ENCODE peak calls at places on chromosomes 16 and 17, in eight cellular contexts. X is ascending aorta; G is epithelial cell of esophagus; T is CD8-positive, alpha-beta T cell; I is heart right ventricle; R is endodermal cell; B is lower leg skin; Q is astrocyte of the spinal cord. J is an unnamed sample.

GRCh38 chr16:72455743-72456659 is 284.0 kb upstream of the PMFBP1 start:
- DNase-seq in X (no peak), T (no peak), I (no peak), G (peak), Q (no peak), R (no peak), B (no peak), J (no peak)

GRCh38 chr17:42347198-42347597 is 41.0 kb downstream of the STAT3 start:
- DNase-seq in B (no peak), Q (peak), G (peak), R (no peak), X (no peak), T (no peak), I (peak), J (no peak)

GRCh38 chr17:15883617-15884111 is 61.3 kb upstream of the ADORA2B start:
- DNase-seq in R (no peak), G (peak), X (no peak), Q (peak), B (no peak), T (no peak), I (no peak), J (no peak)

GRCh38 chr16:68995011-68995504 is 110.4 kb upstream of the HAS3 start:
- DNase-seq in G (peak), X (no peak), B (no peak), Q (peak), R (peak), I (no peak), T (no peak), J (no peak)

GRCh38 chr16:49537924-49538455 is 164.4 kb downstream of the C16orf78 start:
- DNase-seq in Q (no peak), B (no peak), T (no peak), G (no peak), X (no peak), R (no peak), I (no peak), J (no peak)

GRCh38 chr16:15829460-15829859 is 27.4 kb downstream of the MYH11 start:
- DNase-seq in Q (no peak), G (no peak), I (peak), X (peak), B (peak), R (peak), T (no peak), J (no peak)

GRCh38 chr17:63647936-63648335 is 25.7 kb downstream of the MAP3K3 start:
- DNase-seq in G (no peak), T (no peak), B (no peak), I (no peak), R (peak), Q (peak), X (no peak), J (no peak)

GRCh38 chr17:81958633-81959342 is 2.2 kb downstream of the NOTUM start:
- DNase-seq in Q (no peak), B (no peak), G (no peak), R (peak), T (no peak), I (no peak), X (no peak), J (no peak)

GRCh38 chr16:26752166-26752565 is 314.6 kb upstream of the C16orf82 start:
- DNase-seq in I (no peak), Q (no peak), T (no peak), G (no peak), R (no peak), B (no peak), X (no peak), J (no peak)

GRCh38 chr16:86138121-86138944 is 239.4 kb downstream of the IRF8 start:
- DNase-seq in X (no peak), R (peak), T (no peak), G (no peak), Q (no peak), I (no peak), B (peak), J (no peak)

GRCh38 chr17:60720763-60721531 is 43.3 kb downstream of the BCAS3 start:
- DNase-seq in Q (peak), G (peak), X (no peak), I (peak), R (peak), T (peak), B (no peak), J (peak)

GRCh38 chr16:68643847-68644246 is 1.3 kb upstream of the CDH3 start:
- DNase-seq in T (no peak), B (no peak), Q (no peak), G (no peak), I (no peak), X (no peak), R (peak), J (no peak)

GRCh38 chr17:48150602-48151001 is 43.0 kb downstream of the SNX11 start:
- DNase-seq in B (no peak), G (no peak), X (no peak), I (no peak), Q (no peak), R (no peak), T (no peak), J (no peak)

GRCh38 chr17:79027274-79027924 is 3.4 kb downstream of the C1QTNF1 start:
- DNase-seq in T (no peak), I (no peak), B (peak), X (no peak), Q (no peak), G (no peak), R (peak), J (no peak)

GRCh38 chr17:70375406-70375805 is 206.1 kb downstream of the KCNJ2 start:
- DNase-seq in I (no peak), T (no peak), B (no peak), G (no peak), Q (no peak), R (peak), X (no peak), J (no peak)

GRCh38 chr16:12646490-12647274 is 157.0 kb downstream of the CPPED1 start:
- DNase-seq in Q (no peak), T (no peak), G (no peak), I (no peak), R (no peak), B (no peak), X (no peak), J (no peak)

GRCh38 chr17:7176870-7177209 is 2.3 kb downstream of the ASGR1 start:
- DNase-seq in B (no peak), T (no peak), I (no peak), Q (no peak), G (no peak), R (no peak), X (no peak), J (no peak)

GRCh38 chr16:82924075-82924854 is 297.5 kb downstream of the CDH13 start:
- DNase-seq in Q (no peak), X (no peak), G (peak), I (no peak), R (no peak), B (no peak), T (no peak), J (no peak)

GRCh38 chr17:68460715-68461114 is 3.4 kb upstream of the WIPI1 start:
- DNase-seq in T (no peak), I (no peak), G (no peak), X (no peak), Q (no peak), B (no peak), R (no peak), J (no peak)

GRCh38 chr16:75908718-75909117 is 182.4 kb upstream of the CPHXL start:
- DNase-seq in X (no peak), T (no peak), B (no peak), R (no peak), Q (no peak), I (no peak), G (no peak), J (no peak)

GRCh38 chr16:59274141-59274540 is 540.0 kb upstream of the GOT2 start:
- DNase-seq in X (no peak), T (no peak), B (no peak), G (no peak), Q (no peak), I (no peak), R (no peak), J (no peak)

GRCh38 chr16:35881654-35882053 is 2422.2 kb downstream of the TP53TG3F start:
- DNase-seq in G (no peak), I (no peak), X (no peak), R (no peak), T (no peak), Q (no peak), B (no peak), J (no peak)

GRCh38 chr16:84177740-84178070 is 9.2 kb downstream of the TAF1C start:
- DNase-seq in B (no peak), T (no peak), I (no peak), X (no peak), R (peak), Q (peak), G (peak), J (no peak)

GRCh38 chr17:82400830-82401229 is 17.3 kb upstream of the HEXD start:
- DNase-seq in Q (no peak), T (peak), G (no peak), B (no peak), R (no peak), I (no peak), X (no peak), J (no peak)

GRCh38 chr16:58628845-58629680 is 563 bp downstream of the CNOT1 start:
- DNase-seq in I (peak), R (peak), Q (peak), T (peak), X (peak), G (peak), B (peak), J (peak)

GRCh38 chr17:28426081-28426519 is 20.1 kb upstream of the SLC46A1 start:
- DNase-seq in X (no peak), T (no peak), B (no peak), I (no peak), G (peak), R (peak), Q (no peak), J (no peak)

GRCh38 chr16:29678691-29679267 is at the start of gene QPRT:
- DNase-seq in Q (peak), B (no peak), G (no peak), T (no peak), R (peak), X (no peak), I (peak), J (no peak)

GRCh38 chr16:4556112-4556511 is at the start of gene C16orf96:
- DNase-seq in I (no peak), R (no peak), B (no peak), X (no peak), T (no peak), G (peak), Q (no peak), J (no peak)

GRCh38 chr17:33948299-33948698 is 306.8 kb upstream of the CCL2 start:
- DNase-seq in X (no peak), B (peak), I (no peak), G (no peak), T (no peak), R (peak), Q (no peak), J (no peak)

GRCh38 chr17:63956296-63956920 is 16.3 kb downstream of the SCN4A start:
- DNase-seq in T (no peak), I (no peak), G (no peak), X (no peak), R (no peak), Q (peak), B (no peak), J (no peak)

GRCh38 chr17:34581446-34582184 is 2.2 kb downstream of the TMEM132E start:
- DNase-seq in Q (no peak), G (no peak), T (no peak), X (no peak), I (no peak), R (peak), B (no peak), J (no peak)

GRCh38 chr17:44546711-44547606 is 10.3 kb upstream of the FZD2 start:
- DNase-seq in Q (peak), R (peak), B (no peak), X (no peak), T (no peak), G (peak), I (no peak), J (no peak)

GRCh38 chr17:28327031-28327607 is 8.1 kb downstream of the TMEM97 start:
- DNase-seq in T (no peak), R (peak), G (peak), I (no peak), B (peak), X (no peak), Q (no peak), J (peak)

GRCh38 chr17:76626442-76626841 is 17.1 kb downstream of the ST6GALNAC1 start:
- DNase-seq in R (no peak), Q (no peak), X (no peak), G (peak), B (peak), T (no peak), I (no peak), J (no peak)

GRCh38 chr17:40480501-40481003 is 20.9 kb downstream of the TNS4 start:
- DNase-seq in X (no peak), Q (no peak), R (peak), I (no peak), T (peak), B (no peak), G (peak), J (no peak)

GRCh38 chr17:69900101-69900500 is 174.9 kb upstream of the KCNJ16 start:
- DNase-seq in I (no peak), T (no peak), Q (no peak), G (no peak), X (no peak), R (no peak), B (no peak), J (no peak)

GRCh38 chr17:55116440-55116914 is 147.9 kb downstream of the STXBP4 start:
- DNase-seq in Q (no peak), B (no peak), T (no peak), X (no peak), I (no peak), R (no peak), G (no peak), J (no peak)

GRCh38 chr17:80101946-80102706 is 745 bp downstream of the GAA start:
- DNase-seq in B (peak), X (no peak), Q (peak), G (peak), T (no peak), R (no peak), I (no peak), J (no peak)

GRCh38 chr16:47125757-47126156 is 18.0 kb downstream of the NETO2 start:
- DNase-seq in I (no peak), R (no peak), B (no peak), Q (no peak), G (no peak), X (no peak), T (no peak), J (no peak)
- H3K4me3 ChIP-seq in I (no peak), R (no peak), B (no peak), Q (no peak), G (no peak), X (no peak), T (no peak), J (no peak)

DNA sequence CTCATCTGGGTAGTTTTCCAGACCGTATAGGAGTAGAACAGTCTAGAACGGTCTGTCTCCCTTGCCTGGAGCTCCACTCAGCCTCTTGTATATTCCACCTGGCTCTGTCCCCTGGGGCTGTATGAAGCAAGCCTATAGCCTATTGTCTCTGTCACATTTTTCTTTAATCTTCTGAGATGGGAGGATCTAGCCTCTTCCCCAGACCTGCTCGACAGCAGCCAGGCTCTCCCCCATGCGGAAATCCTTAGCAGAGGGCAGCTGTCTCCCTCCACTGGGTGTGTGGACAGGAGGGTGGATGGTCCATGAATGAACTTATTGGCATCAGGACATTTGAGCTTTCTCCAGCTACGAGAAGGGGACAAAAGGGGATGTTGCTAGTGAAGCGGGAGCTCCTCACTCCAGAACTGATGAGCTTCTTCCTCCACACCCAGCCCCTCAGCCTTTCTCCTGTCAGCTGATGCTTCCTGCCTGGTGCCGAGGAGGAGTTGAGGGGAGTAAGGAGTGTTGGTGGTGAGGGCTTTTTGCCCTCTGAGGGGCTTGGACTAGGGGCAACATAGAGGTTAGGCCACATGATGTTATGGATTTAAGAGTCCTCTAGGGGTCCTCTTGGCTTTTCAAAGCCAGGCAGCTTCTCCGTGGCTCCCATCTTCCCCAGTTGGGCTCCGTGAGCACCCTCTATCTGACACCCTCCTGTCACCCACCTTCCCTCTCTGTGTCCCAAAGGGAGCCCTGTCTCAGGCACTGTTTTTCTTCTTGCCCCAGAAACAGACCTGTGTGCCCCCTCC is 28.0 kb downstream of the ARHGAP23 start:
- DNase-seq in R (peak), I (no peak), T (no peak), X (no peak), Q (no peak), B (no peak), G (peak), J (no peak)
- TF ChIP-seq CTCF in R (peak), I (no peak), T (no peak), X (no peak), Q (peak), B (no peak), G (peak), J (peak)

GRCh38 chr17:74759243-74759801 is 10.9 kb downstream of the NHERF1 start:
- DNase-seq in B (no peak), Q (no peak), I (no peak), G (no peak), T (peak), R (peak), X (no peak), J (no peak)
- H3K4me3 ChIP-seq in B (no peak), Q (no peak), I (no peak), G (no peak), T (peak), R (no peak), X (no peak), J (no peak)

GRCh38 chr16:19093631-19094541 is 19.9 kb upstream of the ITPRIPL2 start:
- DNase-seq in T (no peak), G (no peak), I (no peak), Q (no peak), R (peak), X (no peak), B (peak), J (no peak)
- TF ChIP-seq CTCF in T (no peak), G (no peak), I (no peak), Q (no peak), R (no peak), X (no peak), B (no peak), J (no peak)

J was measured in GM12864.